ENCODE peak calls at places on chromosomes 5 and 9, in nine cellular contexts. N is psoas muscle; V is CD4-positive, alpha-beta T cell; W is AG08396; R is CD8-positive, alpha-beta T cell; U is stimulated activated CD4-positive, alpha-beta T cell treated with anti-CD3 and anti-CD28 coated beads, Interleukin-15, amount 100 ng/mL, for 24 hours; J is hippocampal formation; L is stimulated activated effector memory CD8-positive, alpha-beta T cell treated with anti-CD3 and anti-CD28 coated beads, Interleukin-12 subunit alpha, Interleukin-12 subunit beta, amount 100 ng/mL, for 72 hours; Z is neural crest cell. B is an unnamed sample.

GRCh38 chr5:107072440-107072839 is 598.3 kb downstream of the EFNA5 start:
- DNase-seq in N (no peak), V (no peak), W (no peak), R (no peak), U (no peak), J (no peak), L (no peak), Z (no peak), B (no peak)

GRCh38 chr5:126386146-126386545 is 37.1 kb upstream of the GRAMD2B start:
- DNase-seq in N (no peak), V (no peak), W (no peak), R (no peak), U (no peak), J (no peak), L (no peak), Z (no peak), B (no peak)

GRCh38 chr9:34143116-34143515 is 16.6 kb upstream of the DCAF12 start:
- DNase-seq in N (no peak), V (no peak), W (no peak), R (no peak), U (no peak), J (no peak), L (no peak), Z (no peak), B (no peak)

GRCh38 chr5:154714271-154714986 is 40.7 kb upstream of the LARP1 start:
- DNase-seq in N (no peak), V (no peak), W (peak), R (no peak), U (no peak), J (no peak), L (no peak), Z (no peak), B (no peak)

GRCh38 chr5:36156124-36156601 is 4.3 kb downstream of the SKP2 start:
- DNase-seq in N (peak), V (no peak), W (peak), R (no peak), U (no peak), J (no peak), L (no peak), Z (no peak), B (no peak)

GRCh38 chr9:34929506-34930102 is 28.5 kb upstream of the PHF24 start:
- DNase-seq in N (no peak), V (no peak), W (peak), R (no peak), U (peak), J (no peak), L (no peak), Z (peak), B (no peak)

GRCh38 chr9:122221223-122221811 is 7.4 kb downstream of the LHX6 start:
- DNase-seq in N (no peak), V (no peak), W (no peak), R (no peak), U (no peak), J (no peak), L (no peak), Z (no peak), B (no peak)

GRCh38 chr5:129716235-129717030 is 31.5 kb upstream of the MINAR2 start:
- DNase-seq in N (no peak), V (no peak), W (no peak), R (no peak), U (no peak), J (no peak), L (no peak), Z (no peak), B (no peak)

GRCh38 chr5:759111-759741 is 25.3 kb downstream of the ZDHHC11B start:
- DNase-seq in N (peak), V (peak), W (peak), R (peak), U (peak), J (no peak), L (no peak), Z (no peak), B (no peak)

GRCh38 chr5:170216262-170216864 is 16.4 kb upstream of the C5orf58 start:
- DNase-seq in N (no peak), V (no peak), W (no peak), R (no peak), U (no peak), J (no peak), L (no peak), Z (peak), B (peak)

GRCh38 chr9:133119461-133120342 is 1.3 kb downstream of the RALGDS start:
- DNase-seq in N (peak), V (no peak), W (no peak), R (no peak), U (no peak), J (peak), L (no peak), Z (no peak), B (no peak)

GRCh38 chr9:89978185-89978584 is 373.4 kb downstream of the GADD45G start:
- DNase-seq in N (no peak), V (no peak), W (peak), R (no peak), U (no peak), J (no peak), L (no peak), Z (no peak), B (no peak)

GRCh38 chr9:109730228-109730627 is 49.8 kb upstream of the PALM2AKAP2 start:
- DNase-seq in N (no peak), V (no peak), W (no peak), R (no peak), U (no peak), J (no peak), L (no peak), Z (no peak), B (no peak)

GRCh38 chr5:59061377-59061776 is 478.5 kb downstream of the RAB3C start:
- DNase-seq in N (no peak), V (no peak), W (no peak), R (no peak), U (no peak), J (no peak), L (no peak), Z (no peak), B (no peak)

GRCh38 chr9:81664638-81665513 is 24.5 kb downstream of the TLE1 start:
- DNase-seq in N (no peak), V (no peak), W (no peak), R (no peak), U (no peak), J (no peak), L (no peak), Z (no peak), B (no peak)

GRCh38 chr5:174552428-174552827 is 172.0 kb upstream of the MSX2 start:
- DNase-seq in N (no peak), V (no peak), W (no peak), R (no peak), U (no peak), J (no peak), L (no peak), Z (no peak), B (no peak)

GRCh38 chr9:127833555-127833954 is 20.9 kb downstream of the ENG start:
- DNase-seq in N (no peak), V (no peak), W (no peak), R (no peak), U (no peak), J (no peak), L (no peak), Z (no peak), B (no peak)

GRCh38 chr5:73446631-73447233 is 1.8 kb downstream of the FOXD1 start:
- DNase-seq in N (peak), V (no peak), W (no peak), R (no peak), U (no peak), J (no peak), L (no peak), Z (no peak), B (no peak)

GRCh38 chr5:16588434-16589214 is 28.2 kb downstream of the RETREG1 start:
- DNase-seq in N (no peak), V (no peak), W (no peak), R (no peak), U (no peak), J (no peak), L (no peak), Z (no peak), B (no peak)

GRCh38 chr9:4550777-4551476 is 60.7 kb downstream of the SLC1A1 start:
- DNase-seq in N (no peak), V (peak), W (no peak), R (peak), U (no peak), J (no peak), L (no peak), Z (no peak), B (no peak)

GRCh38 chr5:107388111-107388861 is 282.5 kb downstream of the EFNA5 start:
- DNase-seq in N (no peak), V (no peak), W (peak), R (no peak), U (no peak), J (no peak), L (no peak), Z (no peak), B (no peak)

GRCh38 chr5:37208883-37209808 is 40.0 kb downstream of the CPLANE1 start:
- DNase-seq in N (peak), V (no peak), W (peak), R (no peak), U (peak), J (peak), L (no peak), Z (no peak), B (no peak)

GRCh38 chr5:54851449-54851848 is 133.9 kb downstream of the ESM1 start:
- DNase-seq in N (no peak), V (no peak), W (no peak), R (no peak), U (no peak), J (no peak), L (no peak), Z (no peak), B (no peak)

GRCh38 chr9:105694848-105695581 is 674 bp downstream of the TMEM38B start:
- DNase-seq in N (peak), V (peak), W (peak), R (peak), U (peak), J (peak), L (peak), Z (no peak), B (peak)

GRCh38 chr5:177357459-177358332 is at the start of gene RGS14:
- DNase-seq in N (peak), V (peak), W (no peak), R (peak), U (peak), J (no peak), L (peak), Z (no peak), B (no peak)

GRCh38 chr5:133475986-133476385 is 136.4 kb downstream of the FSTL4 start:
- DNase-seq in N (no peak), V (no peak), W (no peak), R (no peak), U (no peak), J (no peak), L (no peak), Z (no peak), B (no peak)

GRCh38 chr5:115246361-115246991 is 16.2 kb downstream of the PGGT1B start:
- DNase-seq in N (no peak), V (no peak), W (peak), R (no peak), U (no peak), J (no peak), L (no peak), Z (no peak), B (no peak)

B was measured in substantia nigra.